ENCODE peak calls at places on chromosomes 12 and 14, in eight cellular contexts. U, D, I, C, A, L, N and K are unnamed samples.

GRCh38 chr14:35879141-35879648 is 53.1 kb downstream of the BRMS1L start:
- DNase-seq in U (peak), D (no peak), I (no peak), C (no peak), A (no peak), L (no peak), N (peak), K (no peak)

GRCh38 chr14:90288646-90289355 is 32.4 kb downstream of the PSMC1 start:
- DNase-seq in U (peak), D (no peak), I (no peak), C (no peak), A (no peak), L (no peak), N (no peak), K (no peak)

GRCh38 chr14:99177876-99178630 is 93.9 kb downstream of the BCL11B start:
- DNase-seq in U (no peak), D (no peak), I (no peak), C (peak), A (peak), L (no peak), N (no peak), K (no peak)

GRCh38 chr12:44127966-44128365 is 292.1 kb downstream of the TMEM117 start:
- DNase-seq in U (no peak), D (no peak), I (no peak), C (no peak), A (no peak), L (no peak), N (no peak), K (peak)

GRCh38 chr12:3496964-3497363 is 6.0 kb downstream of the PRMT8 start:
- DNase-seq in U (no peak), D (no peak), I (no peak), C (no peak), A (no peak), L (no peak), N (no peak), K (no peak)

GRCh38 chr12:1338483-1339177 is 255.8 kb downstream of the FBXL14 start:
- DNase-seq in U (no peak), D (no peak), I (no peak), C (no peak), A (no peak), L (no peak), N (no peak), K (no peak)

GRCh38 chr12:77500124-77500523 is 330.6 kb upstream of the NAV3 start:
- DNase-seq in U (no peak), D (no peak), I (no peak), C (no peak), A (no peak), L (no peak), N (no peak), K (no peak)

GRCh38 chr14:53180272-53181221 is 27.4 kb upstream of the DDHD1 start:
- DNase-seq in U (peak), D (no peak), I (no peak), C (no peak), A (no peak), L (peak), N (peak), K (no peak)

GRCh38 chr12:107165581-107165980 is 72.2 kb upstream of the CRY1 start:
- DNase-seq in U (no peak), D (no peak), I (no peak), C (no peak), A (no peak), L (no peak), N (no peak), K (no peak)

GRCh38 chr14:50559990-50560928 is at the start of gene ATL1:
- DNase-seq in U (peak), D (peak), I (peak), C (peak), A (peak), L (peak), N (peak), K (peak)

GRCh38 chr12:95995238-95996031 is 709 bp downstream of the HAL start:
- DNase-seq in U (no peak), D (no peak), I (no peak), C (no peak), A (no peak), L (no peak), N (no peak), K (no peak)

GRCh38 chr12:117967512-117967911 is 1.3 kb downstream of the KSR2 start:
- DNase-seq in U (no peak), D (no peak), I (no peak), C (no peak), A (no peak), L (no peak), N (no peak), K (no peak)

GRCh38 chr14:92993302-92993701 is 70.4 kb downstream of the CHGA start:
- DNase-seq in U (no peak), D (no peak), I (peak), C (no peak), A (no peak), L (no peak), N (no peak), K (peak)

GRCh38 chr14:94599656-94600004 is 12.6 kb upstream of the SERPINA3 start:
- DNase-seq in U (no peak), D (no peak), I (no peak), C (no peak), A (no peak), L (peak), N (no peak), K (no peak)

GRCh38 chr12:39081910-39082309 is 176.5 kb upstream of the CPNE8 start:
- DNase-seq in U (no peak), D (no peak), I (no peak), C (no peak), A (no peak), L (no peak), N (no peak), K (no peak)

GRCh38 chr12:57027011-57027804 is 10.9 kb upstream of the TAC3 start:
- DNase-seq in U (no peak), D (no peak), I (no peak), C (no peak), A (no peak), L (no peak), N (no peak), K (no peak)

GRCh38 chr12:113439606-113440030 is 17.4 kb downstream of the SDSL start:
- DNase-seq in U (peak), D (no peak), I (no peak), C (no peak), A (no peak), L (peak), N (peak), K (no peak)

GRCh38 chr14:85517113-85517688 is 12.7 kb upstream of the FLRT2 start:
- DNase-seq in U (no peak), D (no peak), I (no peak), C (no peak), A (no peak), L (no peak), N (no peak), K (no peak)

GRCh38 chr12:108621161-108621560 is 12.5 kb downstream of the SELPLG start:
- DNase-seq in U (no peak), D (no peak), I (no peak), C (no peak), A (no peak), L (no peak), N (no peak), K (no peak)

GRCh38 chr14:56120091-56120632 is 2.0 kb downstream of the PELI2 start:
- DNase-seq in U (peak), D (peak), I (no peak), C (no peak), A (no peak), L (no peak), N (peak), K (no peak)

DNA sequence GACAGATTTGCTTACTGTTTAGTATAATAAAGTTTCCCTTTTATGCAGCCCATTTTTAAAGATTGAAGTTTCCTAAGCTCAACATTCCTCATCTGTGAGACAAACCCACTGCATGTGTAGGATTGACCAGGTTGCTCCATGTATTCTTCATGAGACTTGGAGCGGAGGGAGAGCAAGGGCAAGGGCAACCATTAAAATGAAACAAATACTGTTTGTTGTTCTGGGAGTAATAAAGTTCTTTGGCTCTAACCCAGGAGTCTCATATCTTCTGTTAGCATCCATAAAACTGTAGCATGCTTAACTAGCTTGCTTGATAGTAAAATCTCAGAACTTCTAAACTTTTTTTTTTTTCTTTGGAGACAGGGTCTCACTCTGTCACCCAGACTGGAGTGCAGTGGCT is 74.2 kb downstream of the NTS start:
- DNase-seq in U (no peak), D (no peak), I (no peak), C (no peak), A (no peak), L (no peak), N (no peak), K (no peak)
- TF ChIP-seq CTCF in U (no peak), D (no peak), I (no peak), C (no peak), A (no peak), L (no peak), N (no peak), K (no peak)

GRCh38 chr14:97359391-97359790 is 562.2 kb downstream of the VRK1 start:
- DNase-seq in U (no peak), D (no peak), I (no peak), C (no peak), A (no peak), L (no peak), N (no peak), K (no peak)
- H3K4me3 ChIP-seq in U (no peak), D (no peak), I (no peak), C (no peak), A (no peak), L (no peak), N (no peak), K (no peak)

DNA sequence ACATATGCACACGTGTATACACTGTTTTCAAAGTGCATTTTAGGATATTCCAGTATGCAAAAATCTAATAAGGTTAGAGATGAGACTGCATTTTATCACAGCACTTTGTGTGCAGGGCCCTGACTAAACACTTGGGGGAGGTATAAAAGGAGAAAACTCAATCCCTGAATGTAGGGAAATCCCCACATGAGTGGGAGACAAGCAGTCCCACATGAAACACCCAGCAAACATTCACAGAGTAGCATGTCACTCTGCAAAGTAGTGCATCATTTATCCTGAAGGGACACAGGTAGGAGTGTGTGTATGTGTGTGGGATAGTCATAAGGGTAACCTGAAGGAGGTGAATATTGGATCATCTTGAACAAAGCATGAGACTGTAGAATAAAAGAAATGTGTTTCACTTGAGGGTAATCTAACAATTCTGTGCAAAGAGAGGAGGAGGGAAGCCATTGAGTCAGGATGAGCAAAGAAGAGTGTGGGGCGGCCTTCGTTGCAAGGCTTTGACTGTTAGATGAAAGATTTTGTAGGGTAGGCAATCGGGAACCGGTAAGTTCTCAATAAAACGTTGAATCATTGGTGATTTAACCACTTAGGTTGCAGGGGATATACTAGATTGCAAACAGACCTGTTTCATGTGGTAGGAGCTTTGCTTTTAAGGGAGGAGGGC is 2.9 kb downstream of the PRPF40B start:
- DNase-seq in U (peak), D (no peak), I (no peak), C (no peak), A (no peak), L (no peak), N (no peak), K (no peak)
- TF ChIP-seq CTCF in U (peak), D (no peak), I (no peak), C (no peak), A (no peak), L (peak), N (peak), K (no peak)

GRCh38 chr12:53983580-53984572 is 1.1 kb upstream of the HOXC10 start:
- DNase-seq in U (no peak), D (no peak), I (no peak), C (no peak), A (peak), L (no peak), N (no peak), K (no peak)

GRCh38 chr12:53980448-53981388 is 4.2 kb upstream of the HOXC10 start:
- DNase-seq in U (no peak), D (no peak), I (no peak), C (no peak), A (no peak), L (no peak), N (no peak), K (no peak)

GRCh38 chr12:53984901-53985357 is at the start of gene HOXC10:
- DNase-seq in U (peak), D (peak), I (peak), C (peak), A (peak), L (peak), N (peak), K (peak)

GRCh38 chr12:53981652-53982565 is 3.0 kb upstream of the HOXC10 start:
- DNase-seq in U (no peak), D (no peak), I (no peak), C (no peak), A (peak), L (no peak), N (no peak), K (no peak)

DNA sequence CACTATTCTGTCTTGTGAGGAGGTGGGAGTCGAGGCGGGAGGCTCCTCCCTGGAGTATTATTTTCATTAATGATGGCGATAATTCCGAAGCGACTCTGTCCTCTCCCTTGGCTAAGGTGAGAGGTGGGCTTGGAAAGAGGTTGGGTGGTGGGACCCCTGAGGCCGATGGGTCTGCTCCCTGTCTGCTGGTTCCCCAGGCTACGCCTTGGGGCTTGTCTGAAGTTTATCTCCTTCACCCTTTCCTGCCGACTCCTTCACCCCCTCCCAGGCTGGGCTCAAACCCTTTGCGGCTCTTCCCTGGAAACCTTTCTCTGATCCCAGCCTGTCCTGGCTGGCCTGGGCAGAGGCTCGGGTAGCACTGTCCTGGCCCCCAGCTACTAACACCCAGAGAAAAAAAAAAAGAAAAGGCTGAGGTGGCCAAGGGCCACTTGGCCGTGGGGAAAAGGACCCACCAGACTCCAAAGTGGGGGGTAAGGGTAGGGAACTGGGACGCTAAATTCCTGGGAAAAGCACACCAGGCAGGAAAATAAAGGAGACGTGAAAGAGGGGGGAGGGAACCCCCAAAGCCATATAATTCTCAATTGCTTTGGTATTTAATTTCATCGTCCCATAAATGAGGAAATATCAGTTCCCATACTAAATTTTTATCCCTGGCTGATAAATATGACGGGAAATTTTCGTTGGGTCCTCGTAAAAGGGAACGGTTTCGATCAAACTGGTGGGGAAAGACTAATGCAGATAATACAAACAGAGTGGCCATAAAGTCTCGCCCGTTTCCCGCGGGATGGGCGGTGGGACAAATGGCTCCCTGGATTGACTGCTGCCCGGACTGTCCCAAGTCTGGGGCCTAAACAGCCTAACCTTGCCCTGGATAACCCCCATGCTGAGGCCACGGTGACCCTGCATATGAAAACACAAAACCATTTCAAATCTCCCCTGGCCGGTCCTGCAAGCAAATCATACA is 2.0 kb upstream of the HOXC10 start:
- DNase-seq in U (no peak), D (no peak), I (no peak), C (no peak), A (no peak), L (no peak), N (no peak), K (no peak)
- H3K4me3 ChIP-seq in U (no peak), D (peak), I (no peak), C (no peak), A (peak), L (no peak), N (no peak), K (no peak)

GRCh38 chr12:33555128-33555527 is 115.5 kb upstream of the SYT10 start:
- DNase-seq in U (no peak), D (no peak), I (no peak), C (no peak), A (no peak), L (no peak), N (no peak), K (no peak)
- TF ChIP-seq CTCF in U (no peak), D (no peak), I (no peak), C (no peak), A (no peak), L (no peak), N (no peak), K (no peak)

GRCh38 chr14:100213587-100213955 is 25.4 kb upstream of the YY1 start:
- DNase-seq in U (no peak), D (no peak), I (no peak), C (no peak), A (no peak), L (no peak), N (no peak), K (no peak)

GRCh38 chr14:100212476-100213333 is 26.2 kb upstream of the YY1 start:
- DNase-seq in U (no peak), D (no peak), I (no peak), C (no peak), A (no peak), L (no peak), N (no peak), K (no peak)

GRCh38 chr14:100215330-100215885 is 23.5 kb upstream of the YY1 start:
- DNase-seq in U (no peak), D (no peak), I (no peak), C (no peak), A (no peak), L (no peak), N (no peak), K (no peak)

GRCh38 chr14:100213956-100214767 is 24.8 kb upstream of the YY1 start:
- DNase-seq in U (peak), D (peak), I (peak), C (peak), A (peak), L (no peak), N (peak), K (peak)

DNA sequence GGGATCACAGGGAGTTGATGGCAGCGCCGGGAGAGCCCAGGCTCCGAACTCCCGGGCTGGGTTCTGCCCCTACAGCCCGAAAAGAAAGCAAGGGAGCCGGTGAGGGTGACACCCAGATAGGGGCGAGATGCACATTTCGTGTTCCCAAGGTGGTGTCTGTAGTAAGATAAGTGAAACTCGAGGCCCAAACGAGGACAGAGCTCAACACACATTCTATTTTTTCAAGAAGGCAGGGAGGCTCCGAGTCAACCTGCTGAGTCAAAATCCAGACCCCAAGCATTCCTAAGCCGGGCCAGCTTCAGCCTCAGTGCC is 24.2 kb upstream of the YY1 start:
- DNase-seq in U (no peak), D (no peak), I (no peak), C (no peak), A (no peak), L (no peak), N (no peak), K (no peak)
- H3K4me3 ChIP-seq in U (peak), D (peak), I (no peak), C (peak), A (peak), L (peak), N (peak), K (peak)

DNA sequence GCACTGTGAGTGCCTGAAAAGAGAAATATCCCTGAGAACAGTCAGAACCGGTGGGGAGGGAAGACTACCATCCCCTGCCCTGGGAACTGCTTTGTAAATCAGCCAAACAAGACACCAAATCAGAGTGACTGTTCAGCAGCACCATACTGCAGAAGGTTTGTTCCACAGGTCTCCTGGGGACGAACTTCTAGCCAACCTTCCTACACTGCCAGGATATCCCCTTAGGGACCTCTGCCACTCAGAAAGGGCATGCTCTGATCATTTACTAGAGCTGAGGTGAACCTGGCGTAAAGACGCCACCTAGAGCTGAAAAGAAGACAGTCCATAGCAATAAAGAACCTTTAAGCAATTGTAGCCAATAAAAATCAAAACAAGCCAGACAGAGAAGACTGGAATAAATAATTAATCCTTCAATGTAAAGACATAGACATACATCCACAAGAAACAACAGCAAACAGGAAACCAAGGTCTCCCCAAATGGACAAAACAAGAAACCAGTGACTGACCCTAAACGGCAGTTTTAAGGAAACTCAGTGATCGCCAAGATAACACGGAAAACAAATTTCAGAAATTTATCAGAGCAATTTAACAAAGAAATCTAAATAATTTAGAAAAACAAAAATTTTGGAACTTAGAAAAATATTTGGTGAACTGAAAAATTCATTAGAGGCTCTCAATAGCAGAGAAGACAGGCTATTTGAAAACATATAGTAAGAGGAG is 228.1 kb upstream of the AMIGO2 start:
- DNase-seq in U (peak), D (peak), I (peak), C (no peak), A (no peak), L (peak), N (peak), K (no peak)
- TF ChIP-seq CTCF in U (peak), D (peak), I (peak), C (no peak), A (peak), L (peak), N (peak), K (peak)

DNA sequence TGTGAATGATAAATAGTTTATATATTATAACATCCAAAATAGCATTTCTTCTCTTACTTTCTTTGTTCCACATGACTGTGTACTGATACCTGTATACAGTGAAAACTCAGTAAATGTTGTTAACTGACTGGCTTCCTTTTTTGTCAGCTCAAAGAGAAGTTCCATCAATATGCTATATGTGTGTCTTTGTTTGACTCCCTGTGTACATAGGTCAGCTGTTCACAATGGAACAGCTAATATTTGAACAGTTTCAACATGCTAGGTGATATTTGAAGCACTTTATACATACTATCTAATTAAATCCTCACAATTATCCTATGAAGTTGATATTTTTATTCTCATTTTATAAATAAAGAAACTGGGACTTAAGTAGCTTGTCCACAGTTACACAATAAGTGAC is 15.3 kb upstream of the KICS2 start:
- DNase-seq in U (no peak), D (no peak), I (no peak), C (no peak), A (no peak), L (no peak), N (no peak), K (no peak)
- H3K4me3 ChIP-seq in U (no peak), D (no peak), I (no peak), C (no peak), A (no peak), L (no peak), N (no peak), K (no peak)